ENCODE peak calls at places on chromosomes 2 and 18, in ten cellular contexts. V is bronchial epithelial cell; L is ovary; T is psoas muscle; D is GM23248; I is fibroblast of lung; K is CD4-positive, alpha-beta T cell; C is HepG2; Y is right lobe of liver; H is effector memory CD4-positive, alpha-beta T cell. R is an unnamed sample. For H3K27me3, the result is how much of the 10 kb centered on the place peaks cover.

GRCh38 chr18:78601349-78601748 is 378.3 kb upstream of the SALL3 start:
- DNase-seq in V (no peak), L (no peak), T (no peak), D (no peak), I (no peak), K (no peak), C (no peak), Y (no peak), H (no peak), R (no peak)

GRCh38 chr2:28343971-28344715 is 48.5 kb upstream of the FOSL2 start:
- DNase-seq in V (no peak), L (no peak), T (no peak), D (no peak), I (no peak), K (no peak), C (no peak), Y (no peak), H (no peak), R (no peak)

GRCh38 chr2:202237787-202238233 is 587 bp downstream of the SUMO1 start:
- DNase-seq in V (peak), L (no peak), T (no peak), D (peak), I (peak), K (peak), C (peak), Y (peak), H (no peak), R (peak)

GRCh38 chr2:99957724-99958123 is 184.7 kb downstream of the AFF3 start:
- DNase-seq in V (no peak), L (no peak), T (no peak), D (peak), I (peak), K (no peak), C (no peak), Y (no peak), H (no peak), R (no peak)

GRCh38 chr2:119225084-119225864 is 1.6 kb downstream of the STEAP3 start:
- DNase-seq in V (no peak), L (no peak), T (no peak), D (no peak), I (no peak), K (no peak), C (peak), Y (peak), H (no peak), R (no peak)

GRCh38 chr2:127637236-127637630 is 8.7 kb upstream of the GPR17 start:
- DNase-seq in V (no peak), L (no peak), T (peak), D (no peak), I (no peak), K (no peak), C (no peak), Y (no peak), H (no peak), R (no peak)

GRCh38 chr2:149399934-149400615 is 69.7 kb downstream of the LYPD6 start:
- DNase-seq in V (no peak), L (no peak), T (no peak), D (no peak), I (no peak), K (no peak), C (no peak), Y (no peak), H (no peak), R (no peak)

GRCh38 chr2:218295029-218295428 is 2.7 kb upstream of the TMBIM1 start:
- DNase-seq in V (peak), L (no peak), T (no peak), D (no peak), I (no peak), K (no peak), C (no peak), Y (no peak), H (no peak), R (no peak)

GRCh38 chr2:188870289-188870688 is 103.9 kb upstream of the COL3A1 start:
- DNase-seq in V (peak), L (no peak), T (no peak), D (peak), I (peak), K (no peak), C (no peak), Y (no peak), H (no peak), R (no peak)

GRCh38 chr2:203858176-203858575 is 9.4 kb upstream of the CTLA4 start:
- DNase-seq in V (no peak), L (no peak), T (no peak), D (no peak), I (no peak), K (no peak), C (no peak), Y (no peak), H (no peak), R (no peak)

GRCh38 chr2:75560022-75560767 is 544 bp downstream of the EVA1A start:
- DNase-seq in V (peak), L (peak), T (no peak), D (peak), I (peak), K (no peak), C (no peak), Y (peak), H (no peak), R (peak)

GRCh38 chr2:227511955-227512354 is 40.0 kb downstream of the AGFG1 start:
- DNase-seq in V (no peak), L (no peak), T (no peak), D (no peak), I (no peak), K (no peak), C (no peak), Y (no peak), H (no peak), R (no peak)

GRCh38 chr2:136128905-136129304 is 11.0 kb upstream of the CXCR4 start:
- DNase-seq in V (no peak), L (no peak), T (no peak), D (no peak), I (no peak), K (no peak), C (peak), Y (no peak), H (no peak), R (no peak)
- H3K27me3 ChIP-seq in V (under half), L (under half), T (under half), D (under half), I (under half), K (under half), C (under half), Y (under half), H (under half), R (under half)

GRCh38 chr2:14632133-14632936 is at the start of gene LRATD1:
- DNase-seq in V (peak), L (peak), T (peak), D (peak), I (peak), K (no peak), C (peak), Y (peak), H (no peak), R (peak)

GRCh38 chr2:14633031-14633430 is 514 bp downstream of the LRATD1 start:
- DNase-seq in V (no peak), L (peak), T (no peak), D (no peak), I (no peak), K (no peak), C (no peak), Y (no peak), H (no peak), R (no peak)

GRCh38 chr2:14631676-14632075 is 841 bp upstream of the LRATD1 start:
- DNase-seq in V (no peak), L (no peak), T (no peak), D (no peak), I (no peak), K (no peak), C (no peak), Y (no peak), H (no peak), R (no peak)

GRCh38 chr2:14626873-14627272 is 5.6 kb upstream of the LRATD1 start:
- DNase-seq in V (peak), L (no peak), T (no peak), D (no peak), I (no peak), K (no peak), C (no peak), Y (no peak), H (no peak), R (no peak)

GRCh38 chr2:14628906-14629305 is 3.6 kb upstream of the LRATD1 start:
- DNase-seq in V (peak), L (no peak), T (no peak), D (no peak), I (no peak), K (no peak), C (no peak), Y (no peak), H (no peak), R (peak)
- H3K27me3 ChIP-seq in V (under half), L (under half), T (under half), D (under half), I (under half), K (under half), C (under half), Y (under half), H (under half), R (under half)

DNA sequence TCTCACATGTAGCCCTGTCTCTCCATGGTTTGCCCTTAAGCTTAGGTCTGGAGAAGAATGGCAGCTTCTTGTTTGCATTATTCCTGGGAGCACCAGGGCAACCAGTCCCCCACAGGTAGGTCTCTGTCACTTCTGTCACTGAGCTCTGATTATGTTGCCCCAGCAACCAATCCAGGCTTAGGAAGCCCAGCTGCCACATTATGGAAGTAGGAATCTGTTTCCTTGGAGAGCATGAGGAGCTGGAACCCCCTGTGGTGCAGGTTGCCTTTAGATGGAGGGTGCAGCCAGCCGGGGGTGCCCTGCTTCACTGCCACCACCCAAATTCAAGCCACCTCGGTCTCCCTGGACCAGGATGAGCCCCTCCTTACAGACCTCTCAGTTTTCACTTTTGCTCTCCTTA is 4.8 kb downstream of the RESP18 start:
- DNase-seq in V (no peak), L (no peak), T (no peak), D (no peak), I (no peak), K (no peak), C (no peak), Y (no peak), H (no peak), R (no peak)
- H3K27me3 ChIP-seq in V (under half), L (under half), T (under half), D (under half), I (under half), K (under half), C (under half), Y (under half), H (under half), R (under half)

GRCh38 chr2:121085801-121086200 is 199.2 kb downstream of the TFCP2L1 start:
- DNase-seq in V (no peak), L (no peak), T (no peak), D (no peak), I (no peak), K (no peak), C (no peak), Y (no peak), H (no peak), R (no peak)
- H3K27me3 ChIP-seq in V (under half), L (under half), T (under half), D (under half), I (under half), K (under half), C (under half), Y (under half), H (under half), R (under half)

DNA sequence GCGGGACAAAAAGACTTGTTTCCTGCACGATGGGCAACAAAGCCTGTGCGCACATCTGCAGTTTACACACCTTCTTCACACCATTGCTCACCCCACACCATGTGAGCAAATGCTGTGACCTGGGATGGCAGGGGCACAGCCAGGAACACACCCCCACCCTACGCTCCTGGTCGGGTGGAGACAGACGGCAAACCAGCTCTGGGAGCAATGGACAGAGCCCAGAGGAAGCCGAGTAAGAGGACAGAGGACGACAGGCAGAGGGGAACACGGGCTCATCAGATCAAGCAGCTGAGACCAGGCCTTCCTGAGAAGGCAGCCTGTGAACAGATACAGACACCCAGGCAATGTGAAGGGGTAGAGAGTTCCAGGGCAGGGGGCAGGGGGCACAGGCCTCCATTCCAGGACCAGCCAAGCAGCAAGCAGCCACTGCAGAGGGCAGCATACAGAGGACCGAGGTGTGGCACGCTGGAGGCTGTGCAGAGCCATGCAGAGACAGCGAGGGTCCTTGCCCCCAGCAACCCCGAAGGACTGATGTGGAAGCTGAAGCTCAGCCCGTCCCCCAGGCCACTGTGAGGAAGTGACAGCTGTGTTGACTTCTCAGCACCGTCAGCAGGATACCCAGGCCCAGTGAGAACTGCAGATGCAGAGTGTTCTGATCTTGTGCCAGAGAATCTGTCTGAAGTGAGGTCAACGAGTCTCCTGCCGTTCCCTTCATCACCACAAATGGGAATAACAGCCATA is 46.2 kb downstream of the PARD6G start:
- DNase-seq in V (no peak), L (no peak), T (no peak), D (no peak), I (no peak), K (no peak), C (no peak), Y (no peak), H (no peak), R (no peak)
- H3K27me3 ChIP-seq in V (under half), L (under half), T (under half), D (under half), I (under half), K (under half), C (under half), Y (under half), H (under half), R (under half)

DNA sequence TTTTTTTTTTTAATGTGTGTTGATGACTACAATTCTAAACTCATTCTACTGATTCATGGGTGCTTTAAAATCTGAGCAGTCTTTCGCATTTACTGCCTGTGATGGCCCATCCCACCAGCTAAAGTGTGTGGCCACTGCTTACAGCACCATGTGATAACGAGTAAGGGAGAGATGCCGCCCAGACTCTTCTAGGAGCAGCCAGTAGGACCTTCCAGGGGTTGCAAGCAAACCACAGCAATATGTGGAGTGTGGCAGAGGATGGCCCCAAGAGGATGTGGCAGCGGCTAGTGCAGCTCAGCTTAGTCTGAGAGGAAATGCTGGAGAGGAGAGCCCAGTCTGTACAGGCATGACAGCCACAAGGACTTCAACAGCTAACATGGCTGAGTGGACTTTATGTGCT is 14.9 kb downstream of the IL1B start:
- DNase-seq in V (no peak), L (no peak), T (no peak), D (no peak), I (no peak), K (no peak), C (no peak), Y (no peak), H (no peak), R (no peak)
- H3K27me3 ChIP-seq in V (under half), L (under half), T (under half), D (under half), I (under half), K (under half), C (under half), Y (under half), H (under half), R (under half)

DNA sequence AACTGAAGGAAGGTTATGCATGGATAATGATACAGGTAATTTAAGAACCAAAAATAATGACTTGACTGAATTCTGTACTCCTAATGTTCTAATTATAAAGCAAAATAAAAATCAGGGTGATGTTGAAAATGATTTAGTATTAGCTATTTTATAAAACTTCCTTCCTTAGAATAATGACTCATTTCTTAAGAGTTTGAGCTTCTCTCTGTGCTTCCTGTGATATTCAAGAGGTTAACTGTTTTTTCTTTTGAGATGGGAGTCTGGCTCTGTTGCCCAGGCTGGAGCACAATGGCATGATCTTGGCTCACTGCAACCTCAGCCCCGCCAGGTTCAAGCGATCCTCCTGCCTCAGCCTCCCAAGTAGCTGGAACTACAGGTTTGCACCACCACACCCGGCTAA is 14.8 kb downstream of the HADHA start:
- DNase-seq in V (no peak), L (no peak), T (no peak), D (no peak), I (no peak), K (no peak), C (no peak), Y (no peak), H (no peak), R (no peak)
- H3K27me3 ChIP-seq in V (under half), L (under half), T (under half), D (under half), I (under half), K (under half), C (under half), Y (under half), H (under half), R (under half)